ENCODE peak calls at places on chromosomes 6 and 20, in eight cellular contexts. G is hepatic stellate cell, B is heart left ventricle, D is cardiac muscle cell, U is left cardiac atrium, K is NCI-H774, H is lower leg skin, S is dorsolateral prefrontal cortex. C is an unnamed sample.

GRCh38 chr6:34953084-34954025 is 64.3 kb downstream of the ANKS1A start:
- DNase-seq in G (peak), B (no peak), D (peak), U (no peak), K (peak), H (no peak), S (no peak), C (no peak)

GRCh38 chr6:157056275-157056674 is 267.0 kb downstream of the TMEM242 start:
- DNase-seq in G (no peak), B (no peak), D (no peak), U (no peak), K (no peak), H (no peak), S (no peak), C (no peak)

GRCh38 chr20:62025832-62026563 is 39.7 kb downstream of the TAF4 start:
- DNase-seq in G (peak), B (peak), D (peak), U (peak), K (no peak), H (no peak), S (peak), C (no peak)

GRCh38 chr20:45631184-45631583 is at the start of gene WFDC9:
- DNase-seq in G (no peak), B (no peak), D (no peak), U (no peak), K (no peak), H (no peak), S (no peak), C (no peak)

GRCh38 chr20:51500311-51500710 is 42.2 kb downstream of the NFATC2 start:
- DNase-seq in G (no peak), B (no peak), D (no peak), U (no peak), K (no peak), H (no peak), S (no peak), C (no peak)

GRCh38 chr20:43849496-43850197 is 65.0 kb upstream of the TOX2 start:
- DNase-seq in G (peak), B (no peak), D (peak), U (no peak), K (no peak), H (no peak), S (no peak), C (no peak)

GRCh38 chr6:16802071-16802470 is 40.8 kb upstream of the ATXN1 start:
- DNase-seq in G (no peak), B (peak), D (peak), U (no peak), K (no peak), H (peak), S (no peak), C (no peak)

GRCh38 chr20:48649104-48649626 is 178.6 kb downstream of the PREX1 start:
- DNase-seq in G (no peak), B (no peak), D (no peak), U (no peak), K (no peak), H (no peak), S (no peak), C (no peak)

GRCh38 chr20:63504642-63505041 is 5.8 kb upstream of the EEF1A2 start:
- DNase-seq in G (no peak), B (no peak), D (no peak), U (no peak), K (no peak), H (no peak), S (no peak), C (no peak)

GRCh38 chr6:55449219-55449618 is 122.0 kb downstream of the GFRAL start:
- DNase-seq in G (no peak), B (no peak), D (no peak), U (no peak), K (no peak), H (no peak), S (no peak), C (no peak)

GRCh38 chr6:124434416-124434815 is 527.8 kb upstream of the RNF217 start:
- DNase-seq in G (no peak), B (no peak), D (no peak), U (no peak), K (no peak), H (no peak), S (no peak), C (no peak)

GRCh38 chr20:63230800-63231268 is 4.9 kb upstream of the BIRC7 start:
- DNase-seq in G (peak), B (peak), D (peak), U (peak), K (no peak), H (no peak), S (peak), C (peak)

GRCh38 chr20:52313335-52313963 is 121.9 kb upstream of the ZFP64 start:
- DNase-seq in G (peak), B (no peak), D (peak), U (no peak), K (peak), H (no peak), S (no peak), C (no peak)

GRCh38 chr6:44733868-44734267 is 346.4 kb downstream of the CDC5L start:
- DNase-seq in G (no peak), B (peak), D (peak), U (peak), K (no peak), H (peak), S (no peak), C (peak)

GRCh38 chr6:152099816-152100618 is 292.5 kb downstream of the ESR1 start:
- DNase-seq in G (peak), B (peak), D (peak), U (peak), K (no peak), H (peak), S (no peak), C (peak)

GRCh38 chr6:111723412-111723970 is 117.8 kb upstream of the TRAF3IP2 start:
- DNase-seq in G (no peak), B (no peak), D (no peak), U (no peak), K (no peak), H (no peak), S (no peak), C (no peak)

GRCh38 chr20:21781446-21782075 is 76.1 kb downstream of the PAX1 start:
- DNase-seq in G (no peak), B (no peak), D (no peak), U (no peak), K (peak), H (no peak), S (no peak), C (no peak)

GRCh38 chr6:33839399-33840063 is 35.7 kb upstream of the MLN start:
- DNase-seq in G (no peak), B (no peak), D (no peak), U (no peak), K (no peak), H (no peak), S (no peak), C (no peak)

GRCh38 chr6:70282906-70283461 is 19.9 kb downstream of the COL9A1 start:
- DNase-seq in G (no peak), B (no peak), D (no peak), U (peak), K (no peak), H (no peak), S (no peak), C (no peak)

GRCh38 chr20:3739054-3739925 is 6.8 kb downstream of the HSPA12B start:
- DNase-seq in G (no peak), B (peak), D (no peak), U (peak), K (no peak), H (no peak), S (no peak), C (peak)

GRCh38 chr6:117907600-117908245 is 659 bp downstream of the SLC35F1 start:
- DNase-seq in G (no peak), B (no peak), D (no peak), U (peak), K (peak), H (no peak), S (no peak), C (peak)

GRCh38 chr6:100116409-100117194 is 122.6 kb upstream of the MCHR2 start:
- DNase-seq in G (peak), B (no peak), D (peak), U (no peak), K (peak), H (peak), S (peak), C (peak)

GRCh38 chr6:115613488-115613887 is 447.2 kb downstream of the FRK start:
- DNase-seq in G (no peak), B (no peak), D (peak), U (no peak), K (no peak), H (no peak), S (no peak), C (no peak)

GRCh38 chr6:2102966-2103365 is 142.4 kb downstream of the GMDS start:
- DNase-seq in G (no peak), B (no peak), D (no peak), U (no peak), K (no peak), H (no peak), S (no peak), C (no peak)

GRCh38 chr6:166553563-166554271 is 32.8 kb downstream of the RAMACL start:
- DNase-seq in G (peak), B (peak), D (peak), U (peak), K (no peak), H (peak), S (peak), C (no peak)

C was measured in heart right ventricle.